ENCODE peak calls at places on chromosomes 5 and 9, in nine cellular contexts. K, O, I, H, X, J, Z, M and Y are unnamed samples.

GRCh38 chr9:136545065-136545965 is 533 bp downstream of the NOTCH1 start:
- DNase-seq in K (peak; percentile 93), O (peak; percentile 25), I (peak; percentile 51), H (peak; percentile 48), X (no peak), J (peak; percentile 39), Z (no peak), M (peak; percentile 36), Y (peak; percentile 66)

GRCh38 chr9:82613516-82613915 is 449.4 kb downstream of the RASEF start:
- DNase-seq in K (no peak), O (no peak), I (no peak), H (no peak), X (no peak), J (no peak), Z (no peak), M (no peak), Y (no peak)

GRCh38 chr9:75238311-75238976 is 150.1 kb downstream of the OSTF1 start:
- DNase-seq in K (no peak), O (peak; percentile 71), I (peak; percentile 87), H (peak; percentile 28), X (peak; percentile 68), J (peak; percentile 24), Z (no peak), M (no peak), Y (peak; percentile 59)

GRCh38 chr9:89734561-89734960 is 129.7 kb downstream of the GADD45G start:
- DNase-seq in K (no peak), O (no peak), I (no peak), H (no peak), X (no peak), J (no peak), Z (no peak), M (no peak), Y (no peak)

GRCh38 chr9:137217276-137218211 is 4.5 kb downstream of the RNF208 start:
- DNase-seq in K (no peak), O (peak; percentile 37), I (peak; percentile 90), H (no peak), X (no peak), J (no peak), Z (peak; percentile 72), M (no peak), Y (no peak)

GRCh38 chr5:56818409-56819026 is 3.2 kb downstream of the MAP3K1 start:
- DNase-seq in K (no peak), O (peak; percentile 26), I (no peak), H (no peak), X (peak; percentile 57), J (no peak), Z (no peak), M (no peak), Y (no peak)

GRCh38 chr9:91682806-91683205 is 259.2 kb upstream of the NFIL3 start:
- DNase-seq in K (no peak), O (peak; percentile 63), I (peak; percentile 30), H (no peak), X (peak; percentile 57), J (no peak), Z (no peak), M (no peak), Y (no peak)

GRCh38 chr5:43099615-43100014 is 21.1 kb upstream of the ZNF131 start:
- DNase-seq in K (no peak), O (no peak), I (no peak), H (no peak), X (no peak), J (no peak), Z (no peak), M (no peak), Y (no peak)

GRCh38 chr5:166441-167372 is 24.6 kb upstream of the LRRC14B start:
- DNase-seq in K (peak; percentile 44), O (no peak), I (no peak), H (no peak), X (no peak), J (no peak), Z (no peak), M (no peak), Y (no peak)

GRCh38 chr5:180932660-180933059 is 33.7 kb downstream of the BTNL8 start:
- DNase-seq in K (no peak), O (no peak), I (no peak), H (no peak), X (no peak), J (no peak), Z (no peak), M (no peak), Y (no peak)

GRCh38 chr5:179223961-179224360 is 121.3 kb downstream of the ADAMTS2 start:
- DNase-seq in K (peak; percentile 42), O (no peak), I (no peak), H (no peak), X (no peak), J (no peak), Z (peak; percentile 2), M (no peak), Y (no peak)

GRCh38 chr9:97983524-97984187 is 515 bp downstream of the ANP32B start:
- DNase-seq in K (peak; percentile 93), O (peak; percentile 51), I (peak; percentile 75), H (peak; percentile 48), X (peak; percentile 9), J (peak; percentile 47), Z (peak; percentile 68), M (peak; percentile 62), Y (peak; percentile 36)

GRCh38 chr9:112032733-112033132 is 136.1 kb downstream of the UGCG start:
- DNase-seq in K (no peak), O (no peak), I (no peak), H (no peak), X (peak; percentile 71), J (no peak), Z (no peak), M (no peak), Y (no peak)

GRCh38 chr9:112031400-112031799 is 134.8 kb downstream of the UGCG start:
- DNase-seq in K (no peak), O (no peak), I (no peak), H (no peak), X (no peak), J (no peak), Z (no peak), M (no peak), Y (no peak)

GRCh38 chr9:112033237-112034215 is 136.9 kb downstream of the UGCG start:
- DNase-seq in K (no peak), O (no peak), I (no peak), H (no peak), X (no peak), J (no peak), Z (no peak), M (no peak), Y (no peak)

GRCh38 chr9:112029921-112030444 is 133.4 kb downstream of the UGCG start:
- DNase-seq in K (no peak), O (peak; percentile 98), I (peak; percentile 67), H (no peak), X (peak; percentile 84), J (no peak), Z (no peak), M (no peak), Y (no peak)

GRCh38 chr9:112032009-112032408 is 135.4 kb downstream of the UGCG start:
- DNase-seq in K (no peak), O (no peak), I (no peak), H (no peak), X (no peak), J (no peak), Z (no peak), M (no peak), Y (no peak)
- H3K4me1 ChIP-seq in K (peaks cover 79% of the 10 kb centered on the region), O (peaks cover 12% of the 10 kb centered on the region), I (peaks cover 12% of the 10 kb centered on the region), H (peaks cover 12% of the 10 kb centered on the region), X (peaks cover 31% of the 10 kb centered on the region), J (peaks cover 17% of the 10 kb centered on the region), Z (peaks cover 4% of the 10 kb centered on the region), M (peaks cover 21% of the 10 kb centered on the region), Y (peaks cover 66% of the 10 kb centered on the region)

DNA sequence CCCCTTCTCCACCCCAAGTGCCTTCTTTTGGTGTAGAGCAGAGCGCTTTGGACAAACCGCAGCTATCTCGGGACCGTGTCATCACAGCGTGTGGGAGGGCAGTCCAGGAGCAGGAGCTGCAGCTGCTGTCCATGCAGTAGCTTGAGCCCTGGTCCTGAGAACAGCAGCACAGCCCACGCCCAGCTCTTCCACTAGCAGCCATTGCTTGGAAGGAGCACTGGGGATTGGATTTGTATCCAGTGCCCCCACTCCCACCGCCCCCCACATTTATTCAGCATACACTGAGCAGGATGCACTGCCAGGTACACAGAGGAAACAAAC is 101.7 kb downstream of the ARHGAP26 start:
- DNase-seq in K (peak; percentile 71), O (peak; percentile 54), I (no peak), H (no peak), X (peak; percentile 29), J (no peak), Z (peak; percentile 67), M (no peak), Y (no peak)
- H3K27ac ChIP-seq in K (no peak overlapping the region), O (peak overlapping the region; percentile 60), I (no peak overlapping the region), H (no peak overlapping the region), X (no peak overlapping the region), J (no peak overlapping the region), Z (peak overlapping the region; percentile 44), M (no peak overlapping the region), Y (no peak overlapping the region)

GRCh38 chr9:133119461-133120342 is 1.3 kb downstream of the RALGDS start:
- DNase-seq in K (no peak), O (no peak), I (peak; percentile 59), H (no peak), X (peak; percentile 4), J (no peak), Z (no peak), M (no peak), Y (no peak)

GRCh38 chr9:133118568-133118967 is 2.5 kb downstream of the RALGDS start:
- DNase-seq in K (no peak), O (no peak), I (no peak), H (no peak), X (no peak), J (no peak), Z (peak; percentile 2), M (no peak), Y (no peak)

GRCh38 chr9:133117271-133118178 is 3.5 kb downstream of the RALGDS start:
- DNase-seq in K (peak; percentile 77), O (no peak), I (no peak), H (no peak), X (no peak), J (no peak), Z (peak; percentile 82), M (no peak), Y (no peak)

GRCh38 chr9:133119039-133119438 is 2.0 kb downstream of the RALGDS start:
- DNase-seq in K (no peak), O (no peak), I (no peak), H (no peak), X (no peak), J (no peak), Z (peak; percentile 62), M (no peak), Y (no peak)

GRCh38 chr9:133118179-133118520 is 2.9 kb downstream of the RALGDS start:
- DNase-seq in K (peak; percentile 56), O (no peak), I (no peak), H (no peak), X (no peak), J (no peak), Z (peak; percentile 12), M (no peak), Y (no peak)
- H3K4me1 ChIP-seq in K (peaks cover 96% of the 10 kb centered on the region), O (peaks cover 38% of the 10 kb centered on the region), I (peaks cover 59% of the 10 kb centered on the region), H (peaks cover 26% of the 10 kb centered on the region), X (peaks cover 35% of the 10 kb centered on the region), J (peaks cover 68% of the 10 kb centered on the region), Z (peaks cover 95% of the 10 kb centered on the region), M (peaks cover 74% of the 10 kb centered on the region), Y (peaks cover 91% of the 10 kb centered on the region)

DNA sequence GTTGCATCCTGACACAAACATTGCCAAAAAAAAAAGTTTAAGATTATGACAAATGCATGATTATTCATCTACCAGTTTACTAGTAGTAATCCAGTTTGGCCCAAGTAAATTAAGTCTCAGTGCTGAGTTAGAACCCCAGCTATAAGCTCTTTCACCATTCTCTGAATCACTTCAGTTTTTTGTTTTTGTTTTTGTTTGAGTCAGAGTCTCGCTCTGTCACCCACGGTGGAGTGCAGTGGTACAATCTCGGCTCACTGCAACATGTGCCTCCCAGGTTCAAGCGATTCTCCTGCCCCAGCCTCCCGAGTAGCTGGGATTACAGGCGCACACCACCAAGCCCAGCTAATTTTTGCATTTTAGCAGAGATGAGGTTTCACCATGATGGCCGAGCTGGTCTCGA is 1.5 kb upstream of the PCYOX1L start:
- DNase-seq in K (no peak), O (peak; percentile 38), I (no peak), H (no peak), X (no peak), J (no peak), Z (no peak), M (no peak), Y (peak; percentile 27)
- H3K27ac ChIP-seq in K (no peak overlapping the region), O (no peak overlapping the region), I (no peak overlapping the region), H (no peak overlapping the region), X (no peak overlapping the region), J (no peak overlapping the region), Z (no peak overlapping the region), M (no peak overlapping the region), Y (peak overlapping the region; percentile 79)